ENCODE peak calls at places on chromosomes 6 and 20, in ten cellular contexts. R is kidney; W is pancreas; G is fibroblast of lung; V is sigmoid colon; Q is body of pancreas; T is progenitor cell of endocrine pancreas; K is CD8-positive, alpha-beta T cell; L is A549; N is HCT116. O is an unnamed sample.

GRCh38 chr6:130298258-130298657 is 67.6 kb upstream of the TMEM200A start:
- DNase-seq in L (no peak), K (no peak), T (no peak), G (no peak), V (no peak), W (no peak), R (no peak), Q (no peak), N (no peak), O (no peak)

GRCh38 chr6:8219352-8219943 is 117.1 kb upstream of the EEF1E1 start:
- DNase-seq in R (no peak), Q (peak; percentile 30), T (no peak), N (peak; percentile 23), G (peak; percentile 33), V (no peak), L (peak; percentile 27), W (no peak), K (peak; percentile 31), O (no peak)

GRCh38 chr20:43017241-43018030 is 172.3 kb downstream of the PTPRT start:
- DNase-seq in T (no peak), N (no peak), V (no peak), K (no peak), G (no peak), L (no peak), R (no peak), Q (no peak), W (no peak), O (no peak)

GRCh38 chr6:144149894-144150672 is at the start of gene STX11:
- DNase-seq in W (peak; percentile 81), V (peak; percentile 78), R (peak; percentile 87), G (peak; percentile 48), L (peak; percentile 43), Q (peak; percentile 51), N (no peak), K (peak; percentile 67), T (peak; percentile 30), O (no peak)

GRCh38 chr6:151494235-151494950 is 576 bp downstream of the CCDC170 start:
- DNase-seq in G (peak; percentile 58), W (peak; percentile 58), R (peak; percentile 76), L (peak; percentile 63), K (no peak), Q (no peak), T (no peak), N (no peak), V (no peak), O (no peak)

GRCh38 chr6:83429857-83430605 is 820 bp downstream of the ME1 start:
- DNase-seq in Q (peak; percentile 45), T (no peak), N (peak; percentile 46), G (peak; percentile 57), V (no peak), R (no peak), K (no peak), L (peak; percentile 57), W (no peak), O (no peak)

GRCh38 chr20:46312075-46312944 is 4.0 kb upstream of the CDH22 start:
- DNase-seq in R (no peak), K (no peak), N (no peak), T (peak; percentile 54), W (peak; percentile 67), V (no peak), Q (peak; percentile 24), G (no peak), L (no peak), O (no peak)

GRCh38 chr6:71309666-71310065 is 21.1 kb downstream of the OGFRL1 start:
- DNase-seq in V (no peak), L (no peak), Q (no peak), T (no peak), N (no peak), G (no peak), W (no peak), R (no peak), K (no peak), O (no peak)

GRCh38 chr20:5524886-5525285 is 208.1 kb upstream of the PROKR2 start:
- DNase-seq in Q (no peak), W (no peak), L (no peak), K (no peak), T (no peak), R (no peak), N (no peak), V (no peak), G (no peak), O (no peak)

GRCh38 chr20:2301164-2301622 is 5.4 kb downstream of the TGM3 start:
- DNase-seq in T (no peak), L (peak; percentile 42), N (no peak), R (no peak), K (no peak), Q (no peak), W (no peak), G (peak; percentile 17), V (peak; percentile 77), O (no peak)

GRCh38 chr6:12101048-12101447 is 88.9 kb downstream of the HIVEP1 start:
- DNase-seq in L (no peak), R (no peak), W (no peak), G (no peak), V (no peak), T (no peak), N (no peak), K (no peak), Q (no peak), O (no peak)

GRCh38 chr6:36402481-36402880 is 15.0 kb upstream of the ETV7 start:
- DNase-seq in T (no peak), R (no peak), L (no peak), V (no peak), W (no peak), K (no peak), N (no peak), G (no peak), Q (no peak), O (no peak)

GRCh38 chr6:85726206-85726605 is 83.5 kb upstream of the SYNCRIP start:
- DNase-seq in K (no peak), W (no peak), V (no peak), L (no peak), N (peak; percentile 19), G (no peak), T (no peak), R (no peak), Q (no peak), O (no peak)

DNA sequence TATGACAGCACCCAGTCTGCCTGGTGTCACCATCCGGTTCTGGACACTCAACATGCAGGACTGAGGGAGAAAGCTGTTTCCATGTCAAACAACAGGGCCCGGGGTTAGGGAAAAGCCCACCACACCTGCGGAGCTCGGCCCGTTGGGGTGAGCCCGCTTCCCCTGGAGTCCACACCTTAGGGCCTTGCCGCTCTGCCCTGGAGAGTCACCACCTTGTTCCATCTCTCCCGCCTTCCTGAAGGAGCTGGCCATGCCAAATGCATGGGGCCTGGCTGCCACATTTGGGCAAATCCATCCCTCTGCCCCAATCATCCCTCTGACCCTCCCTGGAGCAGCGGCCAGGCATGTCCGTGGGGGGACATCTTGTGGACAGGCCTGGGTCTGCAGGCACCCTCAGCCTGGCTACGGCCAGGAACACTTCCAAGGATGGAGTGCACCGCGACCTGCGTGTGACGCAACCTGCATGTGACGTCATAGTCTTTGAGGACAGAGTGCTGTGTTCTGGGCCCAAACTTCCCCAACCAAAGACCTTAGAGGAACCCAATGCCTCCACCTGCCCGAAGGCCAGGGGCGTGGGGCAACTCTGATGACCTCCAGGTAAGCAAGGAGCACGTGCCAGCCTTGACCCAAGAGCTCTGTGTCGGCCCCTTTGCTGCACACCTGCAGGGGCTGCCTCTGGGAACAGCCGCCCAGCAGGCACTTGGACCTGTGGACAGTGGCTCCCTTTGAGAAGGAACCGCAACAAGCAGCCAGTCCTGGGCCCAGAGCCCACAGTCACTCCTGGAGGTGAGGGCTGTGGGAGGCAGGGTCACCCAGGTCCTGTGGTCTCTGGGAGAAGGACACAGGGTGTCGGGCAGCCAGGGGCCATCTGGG is 1.7 kb downstream of the CABLES2 start:
- DNase-seq in K (no peak), V (peak; percentile 89), Q (peak; percentile 56), W (no peak), R (no peak), N (no peak), T (peak; percentile 42), G (peak; percentile 54), L (peak; percentile 77), O (no peak)
- TF ChIP-seq CTCF in K (no peak), V (no peak), Q (peak; percentile 43), W (no peak), R (peak; percentile 62), N (peak; percentile 59), T (peak; percentile 67), G (peak; percentile 57), L (peak; percentile 42), O (peak; percentile 77)

GRCh38 chr6:161561938-161562337 is 288.1 kb upstream of the AGPAT4 start:
- DNase-seq in Q (no peak), R (no peak), K (no peak), G (no peak), T (no peak), N (no peak), W (no peak), L (no peak), V (no peak), O (no peak)

GRCh38 chr6:161554883-161555282 is 281.0 kb upstream of the AGPAT4 start:
- DNase-seq in G (no peak), W (no peak), Q (no peak), N (no peak), V (no peak), T (no peak), R (no peak), L (no peak), K (no peak), O (no peak)

GRCh38 chr6:161557333-161558107 is 283.7 kb upstream of the AGPAT4 start:
- DNase-seq in K (no peak), N (no peak), T (no peak), L (no peak), G (no peak), R (no peak), Q (no peak), W (no peak), V (no peak), O (no peak)
- TF ChIP-seq CTCF in K (no peak), N (no peak), T (peak; percentile 10), L (no peak), G (no peak), R (no peak), Q (no peak), W (no peak), V (no peak), O (peak; percentile 37)

GRCh38 chr20:50138479-50139393 is 14.8 kb downstream of the PEDS1 start:
- DNase-seq in K (no peak), T (no peak), Q (no peak), G (no peak), L (no peak), R (no peak), V (no peak), W (no peak), N (no peak), O (no peak)
- TF ChIP-seq CTCF in K (no peak), T (no peak), Q (no peak), G (no peak), L (no peak), R (no peak), V (no peak), W (no peak), N (no peak), O (peak; percentile 67)

GRCh38 chr6:165469483-165469882 is 160.1 kb upstream of the C6orf118 start:
- DNase-seq in G (no peak), V (no peak), R (no peak), T (no peak), N (no peak), Q (no peak), W (no peak), L (no peak), K (no peak), O (no peak)

GRCh38 chr6:165468361-165468760 is 159.0 kb upstream of the C6orf118 start:
- DNase-seq in K (no peak), V (no peak), L (no peak), W (no peak), R (no peak), N (no peak), G (no peak), Q (no peak), T (no peak), O (no peak)

GRCh38 chr6:165468836-165469235 is 159.4 kb upstream of the C6orf118 start:
- DNase-seq in R (no peak), N (no peak), K (no peak), W (no peak), L (no peak), Q (no peak), V (no peak), G (peak; percentile 17), T (no peak), O (no peak)
- TF ChIP-seq CTCF in R (no peak), N (no peak), K (no peak), W (no peak), L (no peak), Q (no peak), V (no peak), G (no peak), T (no peak), O (no peak)

O was measured in chondrocyte.